ENCODE peak calls at places on chromosome 10, in nine cellular contexts. W is gastrocnemius medialis, H is prostate gland, U is tibial artery, G is PC-9, X is suprapubic skin, J is neuronal stem cell, D is BJ, M is NT2/D1. L is an unnamed sample.

GRCh38 chr10:82922755-82923154 is 1047.8 kb downstream of the NRG3 start:
- DNase-seq in W (no peak), H (no peak), U (no peak), G (no peak), X (no peak), J (no peak), D (no peak), M (peak; percentile 8), L (no peak)

GRCh38 chr10:81600185-81600584 is 274.8 kb upstream of the NRG3 start:
- DNase-seq in W (no peak), H (no peak), U (no peak), G (peak; percentile 42), X (no peak), J (no peak), D (no peak), M (no peak), L (peak; percentile 14)

GRCh38 chr10:125329056-125329455 is 168.7 kb upstream of the CTBP2 start:
- DNase-seq in W (no peak), H (no peak), U (no peak), G (no peak), X (no peak), J (no peak), D (no peak), M (no peak), L (no peak)

GRCh38 chr10:67087140-67087436 is 161.3 kb downstream of the LRRTM3 start:
- DNase-seq in W (no peak), H (no peak), U (no peak), G (no peak), X (no peak), J (no peak), D (no peak), M (no peak), L (no peak)

GRCh38 chr10:131654471-131655087 is 246.2 kb upstream of the PPP2R2D start:
- DNase-seq in W (no peak), H (no peak), U (no peak), G (no peak), X (peak; percentile 75), J (no peak), D (no peak), M (no peak), L (no peak)

GRCh38 chr10:2541176-2541575 is 526.2 kb upstream of the PFKP start:
- DNase-seq in W (no peak), H (no peak), U (no peak), G (no peak), X (no peak), J (no peak), D (no peak), M (no peak), L (no peak)

GRCh38 chr10:91163269-91163708 is 57.2 kb upstream of the PCGF5 start:
- DNase-seq in W (peak; percentile 46), H (peak; percentile 39), U (peak; percentile 52), G (no peak), X (no peak), J (peak; percentile 44), D (no peak), M (peak; percentile 11), L (no peak)

GRCh38 chr10:101938316-101939272 is 95.0 kb upstream of the KCNIP2 start:
- DNase-seq in W (no peak), H (no peak), U (no peak), G (peak; percentile 71), X (no peak), J (no peak), D (peak; percentile 71), M (no peak), L (peak; percentile 69)

GRCh38 chr10:59006511-59007306 is 169.7 kb upstream of the PHYHIPL start:
- DNase-seq in W (peak; percentile 34), H (no peak), U (peak; percentile 70), G (no peak), X (no peak), J (no peak), D (no peak), M (no peak), L (peak; percentile 68)

GRCh38 chr10:119030421-119031250 is 1.1 kb downstream of the NANOS1 start:
- DNase-seq in W (peak; percentile 59), H (peak; percentile 27), U (no peak), G (peak; percentile 40), X (no peak), J (peak; percentile 63), D (no peak), M (peak; percentile 27), L (no peak)
- H3K4me3 ChIP-seq in W (peak overlapping the region; percentile 58), H (peak overlapping the region; percentile 55), U (peak overlapping the region; percentile 78), G (peak overlapping the region; percentile 69), X (peak overlapping the region; percentile 71), J (peak overlapping the region; percentile 88), D (peak overlapping the region; percentile 50), M (peak overlapping the region; percentile 44), L (peak overlapping the region; percentile 51)

GRCh38 chr10:3853016-3853415 is 68.0 kb upstream of the KLF6 start:
- DNase-seq in W (no peak), H (no peak), U (no peak), G (no peak), X (no peak), J (no peak), D (no peak), M (no peak), L (no peak)

GRCh38 chr10:3848768-3849643 is 64.0 kb upstream of the KLF6 start:
- DNase-seq in W (no peak), H (no peak), U (no peak), G (no peak), X (no peak), J (no peak), D (no peak), M (no peak), L (peak; percentile 51)

GRCh38 chr10:3853547-3853989 is 68.6 kb upstream of the KLF6 start:
- DNase-seq in W (no peak), H (peak; percentile 89), U (no peak), G (no peak), X (no peak), J (no peak), D (peak; percentile 59), M (no peak), L (no peak)

GRCh38 chr10:3850999-3851937 is 66.3 kb upstream of the KLF6 start:
- DNase-seq in W (no peak), H (no peak), U (peak; percentile 45), G (peak; percentile 79), X (no peak), J (no peak), D (no peak), M (no peak), L (peak; percentile 78)

DNA sequence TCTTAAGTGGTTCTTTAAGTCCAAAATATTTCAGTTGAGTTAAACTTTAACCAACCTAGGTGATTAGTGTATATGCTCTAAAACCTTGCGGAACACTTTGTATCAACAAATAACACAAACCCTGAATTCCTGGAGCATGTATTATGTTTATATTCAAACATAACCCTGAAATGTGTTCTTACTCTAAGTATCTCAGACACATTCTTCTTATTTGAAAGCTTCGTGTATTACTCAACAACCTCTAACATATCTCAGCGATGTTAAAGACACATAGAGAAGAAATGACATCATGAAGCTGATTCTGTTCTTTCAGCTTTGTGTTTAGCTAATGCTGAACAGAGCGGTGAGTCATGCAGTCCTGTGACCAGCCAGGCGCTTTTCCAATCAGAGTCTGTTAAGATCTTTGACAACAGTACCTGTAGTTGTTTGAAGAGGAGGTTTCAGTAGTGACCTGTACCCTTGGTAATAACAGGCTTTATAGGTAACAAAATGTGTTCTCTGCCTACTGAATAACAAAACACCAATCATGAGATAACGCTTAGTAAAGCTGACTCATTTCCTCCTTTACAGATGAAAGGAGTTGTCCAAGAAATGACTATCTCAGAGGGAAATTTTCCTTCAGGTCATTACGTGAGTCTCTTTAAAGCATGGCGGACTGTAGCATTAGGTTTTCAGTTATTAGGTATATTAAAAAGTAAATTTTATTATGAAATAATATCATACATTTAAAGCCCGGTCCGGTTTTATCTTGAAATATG is 67.3 kb upstream of the KLF6 start:
- DNase-seq in W (peak; percentile 82), H (peak; percentile 97), U (peak; percentile 90), G (peak; percentile 99), X (peak; percentile 86), J (no peak), D (peak; percentile 95), M (peak; percentile 20), L (peak; percentile 93)
- H3K4me3 ChIP-seq in W (peak overlapping the region; percentile 30), H (no peak overlapping the region), U (no peak overlapping the region), G (peak overlapping the region; percentile 16), X (no peak overlapping the region), J (no peak overlapping the region), D (no peak overlapping the region), M (no peak overlapping the region), L (no peak overlapping the region)

GRCh38 chr10:130108934-130109604 is 1.6 kb downstream of the C10orf143 start:
- DNase-seq in W (no peak), H (no peak), U (no peak), G (no peak), X (peak; percentile 58), J (no peak), D (no peak), M (no peak), L (no peak)

GRCh38 chr10:130111115-130111847 is 651 bp upstream of the C10orf143 start:
- DNase-seq in W (peak; percentile 96), H (peak; percentile 98), U (peak; percentile 98), G (peak; percentile 77), X (peak; percentile 99), J (peak; percentile 95), D (peak; percentile 86), M (peak; percentile 92), L (peak; percentile 92)

GRCh38 chr10:130109796-130110235 is 814 bp downstream of the C10orf143 start:
- DNase-seq in W (peak; percentile 62), H (peak; percentile 75), U (peak; percentile 76), G (peak; percentile 44), X (peak; percentile 83), J (peak; percentile 88), D (peak; percentile 63), M (peak; percentile 75), L (peak; percentile 48)

GRCh38 chr10:130111848-130112180 is 1.2 kb upstream of the C10orf143 start:
- DNase-seq in W (no peak), H (no peak), U (no peak), G (no peak), X (no peak), J (no peak), D (no peak), M (no peak), L (no peak)

DNA sequence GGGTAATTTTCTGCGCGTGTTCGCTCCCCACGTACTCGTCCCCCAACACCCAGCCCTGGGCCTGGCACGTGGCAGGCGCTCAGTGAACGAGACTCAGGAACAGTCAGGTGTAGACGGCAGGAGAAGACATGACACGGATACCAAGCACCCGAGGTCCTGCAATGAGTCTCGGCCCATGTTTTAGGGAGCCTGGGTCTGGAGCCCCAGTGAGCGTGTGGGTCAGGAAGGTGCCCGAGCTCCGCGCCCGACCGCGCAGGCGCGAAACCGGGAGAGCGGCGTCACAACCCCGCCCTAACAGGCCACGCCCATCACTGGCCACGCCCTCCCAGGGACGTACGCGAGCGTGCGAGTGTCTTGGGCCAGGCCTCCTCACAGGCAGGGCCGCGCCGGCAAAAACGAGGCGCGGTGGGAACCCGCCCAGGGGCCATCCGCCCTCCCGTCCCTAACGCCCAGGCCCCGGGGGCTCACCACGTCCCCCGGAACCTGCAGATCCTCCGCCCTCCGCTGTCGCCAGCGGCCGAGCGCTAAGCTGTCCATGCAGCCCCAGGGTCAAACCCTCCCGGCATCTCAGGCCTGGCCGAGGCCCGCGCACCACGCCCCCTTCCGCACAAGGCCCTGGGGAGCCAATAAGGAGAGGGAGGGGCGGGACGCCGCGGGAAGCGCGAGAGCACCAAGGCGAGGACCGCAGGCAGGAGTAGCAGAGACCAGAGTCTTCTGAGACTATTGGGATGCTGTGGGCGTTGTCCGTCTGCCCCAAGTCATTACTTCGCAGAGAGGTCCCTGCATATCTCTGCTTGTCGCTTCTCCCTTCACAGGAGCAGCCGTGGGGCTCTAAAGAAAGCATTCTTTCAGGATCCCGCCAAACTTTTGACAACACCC is at the start of gene C10orf143:
- DNase-seq in W (peak; percentile 97), H (peak; percentile 97), U (peak; percentile 98), G (peak; percentile 67), X (peak; percentile 99), J (peak; percentile 96), D (peak; percentile 83), M (peak; percentile 88), L (peak; percentile 93)
- H3K4me3 ChIP-seq in W (peak within 1 kb of the TSS; percentile 90), H (peak within 1 kb of the TSS; percentile 85), U (peak within 1 kb of the TSS; percentile 74), G (peak within 1 kb of the TSS; percentile 65), X (peak within 1 kb of the TSS; percentile 89), J (peak within 1 kb of the TSS; percentile 91), D (peak within 1 kb of the TSS; percentile 75), M (peak within 1 kb of the TSS; percentile 94), L (peak within 1 kb of the TSS; percentile 92)

GRCh38 chr10:18666810-18667209 is 7.6 kb downstream of the ARL5B start:
- DNase-seq in W (no peak), H (no peak), U (no peak), G (peak; percentile 45), X (no peak), J (no peak), D (no peak), M (no peak), L (peak; percentile 39)
- H3K4me3 ChIP-seq in W (no peak overlapping the region), H (no peak overlapping the region), U (no peak overlapping the region), G (no peak overlapping the region), X (no peak overlapping the region), J (no peak overlapping the region), D (no peak overlapping the region), M (no peak overlapping the region), L (no peak overlapping the region)

L was measured in skeletal muscle cell.